ENCODE peak calls at places on chromosome 2, in eight cellular contexts. X is HCT116, Q is sigmoid colon, U is Panc1, G is esophagus squamous epithelium, A is heart right ventricle, J is endodermal cell, C is fibroblast of lung. V is an unnamed sample.

GRCh38 chr2:33437297-33437696 is 39.2 kb upstream of the RASGRP3 start:
- DNase-seq in X (no peak), Q (no peak), U (no peak), G (no peak), A (no peak), J (no peak), C (peak; percentile 96), V (no peak)

GRCh38 chr2:172380436-172381274 is 46.7 kb upstream of the ITGA6 start:
- DNase-seq in X (no peak), Q (no peak), U (no peak), G (no peak), A (no peak), J (peak; percentile 94), C (peak; percentile 41), V (no peak)

GRCh38 chr2:236209996-236210395 is 41.8 kb upstream of the GBX2 start:
- DNase-seq in X (no peak), Q (no peak), U (no peak), G (no peak), A (no peak), J (no peak), C (no peak), V (no peak)

GRCh38 chr2:218658671-218659257 is 659 bp downstream of the ZNF142 start:
- DNase-seq in X (peak; percentile 66), Q (no peak), U (no peak), G (no peak), A (no peak), J (peak; percentile 88), C (peak; percentile 27), V (peak; percentile 65)

GRCh38 chr2:174815524-174815923 is 51.3 kb upstream of the CHRNA1 start:
- DNase-seq in X (no peak), Q (no peak), U (no peak), G (no peak), A (no peak), J (no peak), C (no peak), V (no peak)

GRCh38 chr2:74391580-74392448 is 11.7 kb upstream of the DCTN1 start:
- DNase-seq in X (peak; percentile 88), Q (peak; percentile 96), U (peak; percentile 87), G (peak; percentile 63), A (peak; percentile 95), J (peak; percentile 98), C (peak; percentile 92), V (peak; percentile 85)

GRCh38 chr2:213216461-213216860 is 65.0 kb upstream of the IKZF2 start:
- DNase-seq in X (no peak), Q (no peak), U (no peak), G (no peak), A (no peak), J (no peak), C (peak; percentile 83), V (no peak)

GRCh38 chr2:85420743-85421705 is 2.5 kb downstream of the SH2D6 start:
- DNase-seq in X (no peak), Q (peak; percentile 94), U (peak; percentile 83), G (peak; percentile 38), A (peak; percentile 92), J (peak; percentile 98), C (peak; percentile 85), V (peak; percentile 95)

GRCh38 chr2:219497495-219498279 is 1.0 kb upstream of the GMPPA start:
- DNase-seq in X (peak; percentile 56), Q (peak; percentile 97), U (no peak), G (peak; percentile 27), A (peak; percentile 94), J (peak; percentile 84), C (peak; percentile 80), V (peak; percentile 94)

GRCh38 chr2:213150315-213150951 is 979 bp downstream of the IKZF2 start:
- DNase-seq in X (no peak), Q (no peak), U (no peak), G (no peak), A (no peak), J (peak; percentile 73), C (peak; percentile 13), V (no peak)

GRCh38 chr2:5869871-5870375 is 177.7 kb downstream of the SOX11 start:
- DNase-seq in X (no peak), Q (no peak), U (no peak), G (no peak), A (no peak), J (no peak), C (no peak), V (no peak)

GRCh38 chr2:152611458-152612231 is 105.6 kb downstream of the PRPF40A start:
- DNase-seq in X (no peak), Q (peak; percentile 77), U (no peak), G (no peak), A (no peak), J (no peak), C (peak; percentile 91), V (no peak)

GRCh38 chr2:25854613-25855012 is 23.7 kb downstream of the ASXL2 start:
- DNase-seq in X (no peak), Q (no peak), U (no peak), G (no peak), A (no peak), J (no peak), C (no peak), V (no peak)

GRCh38 chr2:25851740-25852503 is 26.4 kb downstream of the ASXL2 start:
- DNase-seq in X (peak; percentile 41), Q (no peak), U (peak; percentile 81), G (no peak), A (no peak), J (no peak), C (peak; percentile 89), V (no peak)

GRCh38 chr2:25855065-25855464 is 23.2 kb downstream of the ASXL2 start:
- DNase-seq in X (no peak), Q (no peak), U (no peak), G (no peak), A (no peak), J (no peak), C (no peak), V (no peak)

GRCh38 chr2:25853038-25853638 is 25.1 kb downstream of the ASXL2 start:
- DNase-seq in X (no peak), Q (no peak), U (no peak), G (no peak), A (no peak), J (no peak), C (no peak), V (no peak)

DNA sequence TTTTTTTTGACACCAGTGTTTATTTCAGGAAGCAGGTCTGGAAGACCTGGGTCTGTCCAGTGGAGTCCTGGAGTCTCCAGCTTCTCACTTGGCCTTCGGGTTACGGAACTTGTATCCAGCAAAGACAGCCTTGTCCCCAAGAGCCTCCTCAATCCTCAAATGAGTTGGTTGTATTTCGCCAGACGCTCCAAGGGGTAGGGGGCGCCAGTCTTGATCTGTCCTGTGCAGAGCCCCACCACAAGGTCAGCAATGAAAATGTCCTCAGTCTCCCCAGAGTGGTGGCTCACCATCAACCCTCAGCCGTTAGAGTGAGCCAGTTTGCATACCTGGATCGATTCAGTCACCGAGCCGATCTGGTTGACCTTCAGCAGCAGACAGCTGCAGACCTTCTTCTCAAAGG is 21.9 kb downstream of the ASXL2 start:
- DNase-seq in X (no peak), Q (no peak), U (no peak), G (no peak), A (no peak), J (peak; percentile 79), C (no peak), V (no peak)
- TF ChIP-seq CTCF in X (no peak), Q (no peak), U (no peak), G (no peak), A (no peak), J (peak; percentile 62), C (no peak), V (no peak)

GRCh38 chr2:189837336-189837735 is 53.1 kb downstream of the PMS1 start:
- DNase-seq in X (no peak), Q (no peak), U (no peak), G (no peak), A (no peak), J (no peak), C (no peak), V (no peak)
- H3K27ac ChIP-seq in X (no peak overlapping the region), Q (no peak overlapping the region), U (peak overlapping the region; percentile 83), G (no peak overlapping the region), A (no peak overlapping the region), J (no peak overlapping the region), C (no peak overlapping the region), V (no peak overlapping the region)

GRCh38 chr2:176083796-176084261 is at the start of gene EVX2:
- DNase-seq in X (no peak), Q (no peak), U (no peak), G (no peak), A (no peak), J (peak; percentile 52), C (no peak), V (no peak)
- H3K27me3 ChIP-seq in X (no peaks in the 10 kb centered on the region), Q (peaks cover 51% of the 10 kb centered on the region), U (peaks cover 25% of the 10 kb centered on the region), G (peaks cover 80% of the 10 kb centered on the region), A (peaks cover 98% of the 10 kb centered on the region), J (peaks cover 95% of the 10 kb centered on the region), C (peaks cover 86% of the 10 kb centered on the region), V (no peaks in the 10 kb centered on the region)

DNA sequence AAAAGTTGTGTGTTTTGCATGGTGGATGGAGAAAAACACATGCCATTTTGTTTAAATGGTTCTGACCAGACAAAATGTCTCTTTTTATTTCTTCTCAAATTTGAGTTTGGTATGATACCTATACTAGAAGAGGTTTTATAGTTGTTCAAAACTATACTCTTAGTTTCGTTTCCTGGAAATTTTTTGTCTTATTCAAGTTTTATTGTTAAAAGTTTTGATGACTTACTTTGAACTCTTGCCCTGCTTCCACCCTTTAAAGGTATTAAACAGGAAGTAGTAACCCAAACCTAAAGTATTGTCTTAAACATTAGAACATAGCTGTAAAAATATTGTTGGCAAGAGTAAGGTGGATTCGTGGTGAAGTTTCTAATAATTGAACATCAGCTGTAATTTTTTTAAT is 98.2 kb downstream of the BABAM2 start:
- DNase-seq in X (no peak), Q (no peak), U (no peak), G (no peak), A (no peak), J (no peak), C (no peak), V (no peak)
- TF ChIP-seq CTCF in X (no peak), Q (no peak), U (no peak), G (no peak), A (no peak), J (no peak), C (no peak), V (no peak)

V was measured in Peyer's patch.